ENCODE peak calls at places on chromosomes 5 and 9, in five cellular contexts. S is GM19239, Q is HCT116, G is RWPE1, Z is NCI-H1694. J is an unnamed sample.

GRCh38 chr5:105413406-105413990 is 1850.9 kb upstream of the NUDT12 start:
- DNase-seq in S (no peak), Q (no peak), G (no peak), Z (no peak), J (no peak)

GRCh38 chr5:107958861-107959260 is 288.1 kb upstream of the EFNA5 start:
- DNase-seq in S (no peak), Q (no peak), G (no peak), Z (no peak), J (no peak)

GRCh38 chr9:89954229-89954628 is 349.4 kb downstream of the GADD45G start:
- DNase-seq in S (no peak), Q (no peak), G (no peak), Z (no peak), J (no peak)

GRCh38 chr9:34710023-34710422 is at the start of gene CCL21:
- DNase-seq in S (no peak), Q (no peak), G (no peak), Z (no peak), J (no peak)

GRCh38 chr9:84970432-84970831 is 300.9 kb downstream of the NTRK2 start:
- DNase-seq in S (no peak), Q (no peak), G (peak; percentile 76), Z (no peak), J (peak; percentile 60)

GRCh38 chr5:38595149-38595725 is 38.8 kb upstream of the LIFR start:
- DNase-seq in S (no peak), Q (no peak), G (no peak), Z (no peak), J (no peak)

GRCh38 chr5:158522761-158523160 is 577.0 kb downstream of the EBF1 start:
- DNase-seq in S (no peak), Q (no peak), G (no peak), Z (no peak), J (no peak)

GRCh38 chr9:27817747-27818146 is 244.5 kb upstream of the C9orf72 start:
- DNase-seq in S (no peak), Q (no peak), G (no peak), Z (no peak), J (no peak)

GRCh38 chr9:76510041-76510440 is 51.1 kb downstream of the GCNT1 start:
- DNase-seq in S (no peak), Q (no peak), G (no peak), Z (no peak), J (no peak)

GRCh38 chr9:88090151-88090581 is 48.1 kb downstream of the SPATA31C2 start:
- DNase-seq in S (no peak), Q (no peak), G (no peak), Z (no peak), J (no peak)

GRCh38 chr5:68548959-68549676 is 333.6 kb downstream of the PIK3R1 start:
- DNase-seq in S (no peak), Q (no peak), G (peak; percentile 85), Z (no peak), J (no peak)

J was measured in Calu3.